ENCODE peak calls at places on chromosomes 16 and 17, in ten cellular contexts. V is GM13977, O is cardiac muscle cell, N is astrocyte of the spinal cord, M is fibroblast of lung, Q is IMR-90, R is uterus, X is Peyer's patch, A is mammary epithelial cell, S is AG04450. C is an unnamed sample.

GRCh38 chr17:28398280-28398981 is 7.6 kb downstream of the SLC46A1 start:
- DNase-seq in V (no peak), O (no peak), N (no peak), M (peak), Q (peak), R (no peak), X (no peak), A (no peak), S (no peak), C (no peak)

GRCh38 chr17:14299261-14300093 is 1.4 kb upstream of the HS3ST3B1 start:
- DNase-seq in V (no peak), O (peak), N (peak), M (peak), Q (no peak), R (no peak), X (peak), A (no peak), S (no peak), C (peak)

GRCh38 chr17:83178533-83179201 is 99.3 kb downstream of the METRNL start:
- DNase-seq in V (no peak), O (no peak), N (no peak), M (no peak), Q (no peak), R (no peak), X (no peak), A (no peak), S (no peak), C (peak)

GRCh38 chr17:17603178-17603894 is 11.8 kb upstream of the PEMT start:
- DNase-seq in V (no peak), O (no peak), N (no peak), M (no peak), Q (no peak), R (no peak), X (no peak), A (no peak), S (no peak), C (no peak)

GRCh38 chr17:7889166-7889584 is 586 bp downstream of the CHD3 start:
- DNase-seq in V (no peak), O (peak), N (peak), M (peak), Q (peak), R (peak), X (peak), A (peak), S (peak), C (peak)

GRCh38 chr17:64155090-64155630 is 25.2 kb upstream of the ERN1 start:
- DNase-seq in V (no peak), O (no peak), N (no peak), M (no peak), Q (no peak), R (no peak), X (no peak), A (no peak), S (no peak), C (no peak)

GRCh38 chr16:1154291-1154886 is 1.5 kb downstream of the CACNA1H start:
- DNase-seq in V (no peak), O (no peak), N (no peak), M (no peak), Q (no peak), R (peak), X (no peak), A (no peak), S (no peak), C (peak)

GRCh38 chr17:35923609-35924114 is 6.9 kb downstream of the RDM1 start:
- DNase-seq in V (peak), O (no peak), N (no peak), M (no peak), Q (no peak), R (no peak), X (no peak), A (no peak), S (no peak), C (no peak)

GRCh38 chr17:73887739-73888138 is 243.5 kb upstream of the SDK2 start:
- DNase-seq in V (no peak), O (no peak), N (no peak), M (no peak), Q (no peak), R (no peak), X (no peak), A (no peak), S (no peak), C (no peak)

GRCh38 chr16:61148930-61149329 is 887.3 kb downstream of the CDH8 start:
- DNase-seq in V (no peak), O (peak), N (no peak), M (no peak), Q (no peak), R (no peak), X (no peak), A (no peak), S (no peak), C (no peak)

GRCh38 chr17:45923511-45924268 is 29.3 kb downstream of the MAPT start:
- DNase-seq in V (no peak), O (no peak), N (no peak), M (peak), Q (peak), R (no peak), X (no peak), A (no peak), S (no peak), C (no peak)

GRCh38 chr17:19369846-19370492 is 7.4 kb upstream of the B9D1 start:
- DNase-seq in V (no peak), O (no peak), N (no peak), M (no peak), Q (no peak), R (peak), X (no peak), A (no peak), S (no peak), C (no peak)

GRCh38 chr17:4073983-4074830 is 68.6 kb downstream of the ZZEF1 start:
- DNase-seq in V (peak), O (no peak), N (no peak), M (no peak), Q (no peak), R (no peak), X (no peak), A (no peak), S (no peak), C (no peak)

GRCh38 chr16:50169555-50170096 is 16.5 kb downstream of the TENT4B start:
- DNase-seq in V (no peak), O (peak), N (no peak), M (no peak), Q (no peak), R (no peak), X (no peak), A (no peak), S (no peak), C (no peak)

GRCh38 chr17:74201250-74201649 is 2.2 kb upstream of the RPL38 start:
- DNase-seq in V (no peak), O (no peak), N (no peak), M (peak), Q (peak), R (no peak), X (no peak), A (peak), S (no peak), C (no peak)

DNA sequence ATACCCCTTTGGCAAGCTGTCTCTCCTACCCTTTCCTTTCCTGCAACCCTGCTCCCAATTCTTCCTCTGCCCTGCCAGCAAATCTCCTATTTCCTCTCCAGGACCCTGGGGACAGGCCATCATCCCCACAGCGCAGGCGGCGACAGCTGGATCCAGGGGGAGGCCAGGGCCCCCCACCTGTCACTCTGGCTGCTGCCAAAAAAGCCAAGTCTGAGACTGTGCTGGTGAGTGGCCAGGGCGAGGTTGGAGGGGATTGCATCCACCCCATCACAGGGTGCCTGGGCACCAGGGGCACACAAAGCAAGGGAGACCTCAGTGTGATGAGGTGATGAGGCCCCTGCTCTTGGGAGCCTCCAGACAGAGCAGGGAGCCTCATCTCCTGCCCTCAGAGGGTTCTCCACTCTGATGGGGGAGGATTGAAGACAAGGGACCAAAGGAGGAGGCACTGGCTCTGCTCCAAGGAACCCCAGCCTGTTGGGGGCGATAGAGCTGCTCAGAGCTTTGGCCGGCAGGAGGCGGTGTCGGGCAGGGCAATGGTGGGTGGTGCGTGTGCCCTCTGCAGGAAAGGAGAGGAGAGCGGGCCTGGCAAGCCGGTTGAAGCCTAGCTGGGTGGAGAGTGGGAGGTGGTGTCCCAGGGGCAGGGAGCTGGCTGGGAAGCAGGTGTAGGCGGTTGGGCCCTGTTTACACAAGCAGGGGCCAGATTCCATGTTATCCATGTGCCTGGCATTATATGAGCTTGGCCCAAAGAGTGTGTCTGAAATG is 15.6 kb upstream of the PDK2 start:
- DNase-seq in V (no peak), O (no peak), N (no peak), M (peak), Q (no peak), R (no peak), X (peak), A (peak), S (no peak), C (no peak)
- TF ChIP-seq CTCF in V (peak), O (peak), N (peak), M (peak), Q (peak), R (no peak), X (peak), A (peak), S (peak), C (peak)

GRCh38 chr17:38512473-38513058 is 84.3 kb downstream of the ARHGAP23 start:
- DNase-seq in V (peak), O (no peak), N (no peak), M (no peak), Q (no peak), R (no peak), X (no peak), A (no peak), S (no peak), C (no peak)

GRCh38 chr17:38509772-38510423 is 81.6 kb downstream of the ARHGAP23 start:
- DNase-seq in V (peak), O (no peak), N (no peak), M (peak), Q (no peak), R (no peak), X (no peak), A (no peak), S (no peak), C (peak)

GRCh38 chr17:38509008-38509771 is 80.9 kb downstream of the ARHGAP23 start:
- DNase-seq in V (peak), O (peak), N (peak), M (peak), Q (peak), R (peak), X (peak), A (peak), S (peak), C (peak)

GRCh38 chr17:38511126-38512108 is 83.2 kb downstream of the ARHGAP23 start:
- DNase-seq in V (peak), O (no peak), N (peak), M (peak), Q (peak), R (peak), X (no peak), A (peak), S (no peak), C (peak)

GRCh38 chr17:38510424-38511125 is 82.3 kb downstream of the ARHGAP23 start:
- DNase-seq in V (peak), O (peak), N (peak), M (peak), Q (no peak), R (no peak), X (no peak), A (no peak), S (no peak), C (peak)
- TF ChIP-seq CTCF in V (peak), O (no peak), N (peak), M (no peak), Q (no peak), R (no peak), X (no peak), A (no peak), S (no peak), C (no peak)

GRCh38 chr17:62724398-62725146 is 83.5 kb downstream of the MARCHF10 start:
- DNase-seq in V (peak), O (no peak), N (no peak), M (no peak), Q (peak), R (no peak), X (no peak), A (peak), S (no peak), C (no peak)

GRCh38 chr17:62725791-62726249 is 82.3 kb downstream of the MARCHF10 start:
- DNase-seq in V (no peak), O (no peak), N (no peak), M (no peak), Q (peak), R (no peak), X (no peak), A (peak), S (no peak), C (no peak)

GRCh38 chr17:62732125-62732524 is 76.0 kb downstream of the MARCHF10 start:
- DNase-seq in V (no peak), O (no peak), N (no peak), M (no peak), Q (no peak), R (no peak), X (no peak), A (peak), S (no peak), C (no peak)

GRCh38 chr17:62723842-62724241 is 84.3 kb downstream of the MARCHF10 start:
- DNase-seq in V (no peak), O (no peak), N (no peak), M (no peak), Q (peak), R (no peak), X (no peak), A (no peak), S (no peak), C (no peak)

DNA sequence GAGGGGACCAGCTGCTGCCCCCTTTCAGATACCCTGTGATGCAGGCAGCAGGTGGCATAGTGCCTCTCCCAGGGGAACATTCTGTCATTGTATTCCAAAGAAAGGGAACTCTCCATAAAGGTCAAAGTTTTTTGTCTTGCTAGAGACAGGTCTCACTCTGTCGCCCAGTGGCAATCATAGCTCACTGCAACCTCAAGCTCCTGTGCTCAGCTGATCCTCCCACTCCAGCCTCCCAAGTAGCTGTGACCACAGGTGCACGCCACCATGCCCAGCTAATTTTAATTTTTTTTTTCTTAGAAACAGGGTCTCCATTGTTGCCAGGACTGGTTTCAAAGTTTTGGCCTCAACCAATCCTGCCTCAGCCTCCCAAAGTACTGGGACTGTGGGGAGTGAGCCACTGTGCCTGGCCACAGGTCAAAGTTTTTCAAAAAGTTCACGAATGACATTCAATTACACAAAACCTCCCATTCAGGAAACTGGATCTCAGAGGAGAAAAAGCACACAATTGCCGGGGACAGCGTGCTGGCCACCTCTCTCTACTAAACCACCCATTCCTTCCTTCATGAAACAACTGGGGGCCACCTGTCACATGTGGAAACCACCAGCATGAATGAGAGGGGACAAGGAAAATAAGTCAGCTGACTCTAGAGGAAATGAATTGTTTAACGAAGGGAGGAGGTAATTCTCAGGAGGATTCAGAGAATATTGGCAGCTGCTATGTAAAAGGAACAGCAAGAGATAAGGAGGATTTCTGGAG is 80.0 kb downstream of the MARCHF10 start:
- DNase-seq in V (no peak), O (no peak), N (no peak), M (no peak), Q (no peak), R (no peak), X (no peak), A (no peak), S (no peak), C (no peak)
- TF ChIP-seq CTCF in V (no peak), O (no peak), N (no peak), M (no peak), Q (no peak), R (no peak), X (no peak), A (no peak), S (no peak), C (no peak)

GRCh38 chr17:32264140-32264799 is 1.4 kb upstream of the RHBDL3 start:
- DNase-seq in V (no peak), O (no peak), N (no peak), M (no peak), Q (no peak), R (no peak), X (no peak), A (no peak), S (no peak), C (no peak)
- TF ChIP-seq CTCF in V (no peak), O (peak), N (no peak), M (peak), Q (no peak), R (peak), X (peak), A (no peak), S (peak), C (peak)

GRCh38 chr17:56832446-56832845 is 1.3 kb downstream of the C17orf67 start:
- DNase-seq in V (no peak), O (no peak), N (no peak), M (no peak), Q (no peak), R (no peak), X (no peak), A (no peak), S (no peak), C (no peak)

GRCh38 chr17:56833023-56833811 is 503 bp downstream of the C17orf67 start:
- DNase-seq in V (peak), O (peak), N (peak), M (peak), Q (peak), R (peak), X (peak), A (peak), S (peak), C (no peak)

GRCh38 chr17:56833812-56834379 is at the start of the genes C17orf67 and DGKE:
- DNase-seq in V (peak), O (peak), N (peak), M (peak), Q (peak), R (peak), X (peak), A (peak), S (peak), C (peak)

GRCh38 chr17:56835259-56835575 is 1.3 kb downstream of the DGKE start:
- DNase-seq in V (no peak), O (no peak), N (no peak), M (peak), Q (peak), R (no peak), X (no peak), A (no peak), S (no peak), C (peak)

DNA sequence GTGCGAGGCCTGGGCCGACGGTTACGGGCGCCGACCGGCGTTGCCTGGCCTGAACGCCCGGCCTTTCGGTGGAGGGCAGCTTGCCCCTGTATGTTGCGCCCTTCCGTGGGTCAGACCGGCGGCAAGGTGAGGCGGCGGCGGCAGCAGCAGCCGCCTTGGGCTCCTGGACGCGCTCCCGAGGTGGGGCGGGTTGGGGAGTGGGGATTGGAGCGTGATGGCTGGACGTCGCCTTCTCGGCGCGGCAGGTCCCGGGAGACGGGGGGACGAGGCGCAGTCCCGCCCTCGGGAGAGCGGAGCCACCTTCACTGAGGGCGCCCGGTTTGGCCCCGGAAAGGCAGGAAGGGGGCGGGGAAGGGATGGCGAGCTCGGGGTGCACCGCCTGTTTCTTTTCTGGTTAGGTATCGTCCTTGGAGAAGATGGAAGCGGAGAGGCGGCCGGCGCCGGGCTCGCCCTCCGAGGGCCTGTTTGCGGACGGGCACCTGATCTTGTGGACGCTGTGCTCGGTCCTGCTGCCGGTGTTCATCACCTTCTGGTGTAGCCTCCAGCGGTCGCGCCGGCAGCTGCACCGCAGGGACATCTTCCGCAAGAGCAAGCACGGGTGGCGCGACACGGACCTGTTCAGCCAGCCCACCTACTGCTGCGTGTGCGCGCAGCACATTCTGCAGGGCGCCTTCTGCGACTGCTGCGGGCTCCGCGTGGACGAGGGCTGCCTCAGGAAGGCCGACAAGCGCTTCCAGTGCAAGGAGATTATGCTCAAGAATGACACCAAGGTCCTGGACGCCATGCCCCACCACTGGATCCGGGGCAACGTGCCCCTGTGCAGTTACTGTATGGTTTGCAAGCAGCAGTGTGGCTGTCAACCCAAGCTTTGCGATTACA is 668 bp downstream of the DGKE start:
- DNase-seq in V (peak), O (peak), N (no peak), M (peak), Q (peak), R (peak), X (peak), A (peak), S (no peak), C (peak)
- TF ChIP-seq CTCF in V (peak), O (no peak), N (no peak), M (no peak), Q (no peak), R (no peak), X (peak), A (peak), S (no peak), C (peak)

GRCh38 chr17:70624208-70624607 is 454.9 kb downstream of the KCNJ2 start:
- DNase-seq in V (no peak), O (no peak), N (no peak), M (no peak), Q (no peak), R (no peak), X (no peak), A (no peak), S (no peak), C (no peak)

DNA sequence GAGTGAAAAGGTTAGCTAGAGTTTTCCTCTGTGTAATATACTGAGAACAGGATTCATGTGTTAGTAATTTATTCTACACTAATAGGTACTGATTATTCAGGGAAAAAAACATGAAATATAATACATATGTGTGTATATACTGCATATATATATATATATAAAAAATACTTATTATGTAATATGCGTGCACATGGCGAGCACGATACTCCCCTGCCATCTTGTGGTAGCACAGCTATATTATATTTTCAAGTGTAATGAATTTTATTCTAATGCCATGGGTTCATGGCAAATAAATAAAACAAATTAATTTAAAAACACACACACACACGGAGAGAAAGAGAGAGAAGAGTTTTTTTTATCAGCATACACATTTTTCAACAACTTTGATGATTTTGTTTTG is 460.6 kb downstream of the KCNJ2 start:
- DNase-seq in V (no peak), O (no peak), N (no peak), M (peak), Q (peak), R (no peak), X (no peak), A (no peak), S (no peak), C (no peak)
- TF ChIP-seq CTCF in V (no peak), O (peak), N (peak), M (peak), Q (peak), R (no peak), X (peak), A (peak), S (peak), C (no peak)